ENCODE peak calls at places on chromosomes 13 and 19, in ten cellular contexts. H, Y, R, V, T, B, J, W, U and D are unnamed samples.

GRCh38 chr13:70424428-70424827 is 316.2 kb upstream of the KLHL1 start:
- DNase-seq in J (no peak), R (no peak), V (no peak), Y (no peak), U (no peak), B (no peak), W (peak), T (no peak), H (no peak), D (no peak)

GRCh38 chr13:76148374-76148773 is 512.2 kb downstream of the LMO7 start:
- DNase-seq in V (no peak), W (no peak), T (no peak), H (no peak), R (no peak), J (no peak), Y (no peak), U (no peak), B (no peak), D (peak)

GRCh38 chr13:30737511-30738342 is 2.4 kb downstream of the ALOX5AP start:
- DNase-seq in B (no peak), W (no peak), J (peak), R (peak), Y (no peak), U (no peak), V (no peak), H (no peak), T (no peak), D (no peak)

GRCh38 chr13:39918837-39919236 is 263.4 kb downstream of the COG6 start:
- DNase-seq in Y (no peak), V (no peak), B (no peak), U (no peak), T (no peak), H (no peak), W (no peak), J (no peak), R (no peak), D (no peak)

GRCh38 chr19:45769821-45770191 is 754 bp upstream of the SIX5 start:
- DNase-seq in T (no peak), U (peak), W (no peak), J (no peak), Y (no peak), H (no peak), B (no peak), R (peak), V (peak), D (peak)

GRCh38 chr19:4069331-4069959 is 2.7 kb upstream of the ZBTB7A start:
- DNase-seq in V (no peak), U (no peak), J (peak), B (no peak), R (peak), W (no peak), H (no peak), T (peak), Y (no peak), D (no peak)

GRCh38 chr19:38266981-38267597 is 2.7 kb downstream of the SPINT2 start:
- DNase-seq in T (no peak), Y (peak), V (peak), W (no peak), J (no peak), B (no peak), U (no peak), H (no peak), R (no peak), D (no peak)

GRCh38 chr19:8441725-8442544 is 2.8 kb upstream of the HNRNPM start:
- DNase-seq in T (no peak), B (no peak), W (peak), V (no peak), R (peak), Y (no peak), U (no peak), J (no peak), H (no peak), D (no peak)

GRCh38 chr19:57664269-57665127 is 4.2 kb upstream of the ZSCAN4 start:
- DNase-seq in V (peak), R (peak), U (peak), T (no peak), J (no peak), B (no peak), H (no peak), W (no peak), Y (peak), D (no peak)

GRCh38 chr13:77810430-77810829 is 108.2 kb downstream of the EDNRB start:
- DNase-seq in Y (no peak), R (no peak), B (no peak), V (peak), T (no peak), H (no peak), W (no peak), J (peak), U (peak), D (peak)

GRCh38 chr19:29665826-29666633 is 769 bp downstream of the PLEKHF1 start:
- DNase-seq in H (no peak), W (peak), V (no peak), J (no peak), R (peak), T (no peak), U (no peak), B (no peak), Y (no peak), D (no peak)

GRCh38 chr13:41547253-41548000 is 90.1 kb downstream of the RGCC start:
- DNase-seq in B (no peak), W (no peak), Y (no peak), V (no peak), T (no peak), R (no peak), U (no peak), H (peak), J (no peak), D (peak)

GRCh38 chr19:49157445-49158224 is at the start of gene TRPM4:
- DNase-seq in V (peak), J (peak), Y (peak), B (no peak), H (peak), W (no peak), R (peak), U (peak), T (no peak), D (no peak)

GRCh38 chr19:29714371-29714952 is 599 bp downstream of the C19orf12 start:
- DNase-seq in J (peak), T (peak), U (no peak), B (no peak), V (peak), H (no peak), W (no peak), Y (peak), R (peak), D (no peak)

GRCh38 chr13:107275945-107276614 is 708.1 kb upstream of the ARGLU1 start:
- DNase-seq in U (no peak), J (no peak), T (no peak), W (no peak), Y (peak), H (no peak), R (no peak), V (no peak), B (no peak), D (peak)

GRCh38 chr13:24066405-24067292 is 93.9 kb upstream of the SPATA13 start:
- DNase-seq in U (no peak), B (no peak), W (no peak), R (no peak), H (no peak), V (no peak), J (no peak), Y (no peak), T (no peak), D (no peak)

GRCh38 chr19:661427-662196 is 1.4 kb downstream of the RNF126 start:
- DNase-seq in U (no peak), B (no peak), R (no peak), H (no peak), J (peak), Y (peak), V (no peak), W (no peak), T (peak), D (no peak)

GRCh38 chr19:45283443-45284033 is 32.5 kb downstream of the MARK4 start:
- DNase-seq in U (no peak), T (no peak), B (no peak), W (no peak), V (no peak), H (no peak), R (no peak), Y (no peak), J (no peak), D (no peak)

GRCh38 chr13:48631441-48631840 is 22.3 kb upstream of the CYSLTR2 start:
- DNase-seq in V (no peak), B (no peak), Y (no peak), J (no peak), T (no peak), R (no peak), H (no peak), U (no peak), W (no peak), D (no peak)

GRCh38 chr13:94711561-94712286 is 621 bp downstream of the SOX21 start:
- DNase-seq in J (no peak), U (no peak), R (peak), T (no peak), V (no peak), W (no peak), B (no peak), H (no peak), Y (peak), D (peak)

GRCh38 chr13:60329221-60329983 is 67.6 kb upstream of the TDRD3 start:
- DNase-seq in H (no peak), Y (peak), R (no peak), B (no peak), J (peak), W (no peak), U (peak), T (no peak), V (no peak), D (peak)

GRCh38 chr13:62113145-62113544 is 697.5 kb upstream of the PCDH20 start:
- DNase-seq in V (no peak), Y (no peak), J (no peak), R (no peak), U (no peak), B (no peak), W (no peak), T (no peak), H (no peak), D (peak)

GRCh38 chr19:18777156-18777724 is 13.9 kb downstream of the COMP start:
- DNase-seq in U (no peak), B (no peak), W (no peak), R (no peak), H (no peak), Y (no peak), T (no peak), J (no peak), V (no peak), D (no peak)